ENCODE peak calls at places on chromosomes 11 and 22, in six cellular contexts. I is AG04450, X is hepatocyte, W is upper lobe of right lung, H is fibroblast of lung, P is HepG2. F is an unnamed sample.

GRCh38 chr11:15629690-15630321 is 515.1 kb downstream of the INSC start:
- DNase-seq in W (no peak), H (peak), P (peak), I (no peak), X (peak), F (no peak)

GRCh38 chr11:114091791-114092397 is 32.4 kb downstream of the ZBTB16 start:
- DNase-seq in W (no peak), I (no peak), X (no peak), P (peak), H (no peak), F (no peak)

GRCh38 chr11:112455791-112456190 is 195.1 kb upstream of the PLET1 start:
- DNase-seq in H (peak), I (no peak), W (no peak), X (no peak), P (no peak), F (no peak)

GRCh38 chr11:95419915-95420314 is 188.9 kb upstream of the SESN3 start:
- DNase-seq in X (peak), I (peak), P (no peak), W (no peak), H (peak), F (peak)

GRCh38 chr11:86108146-86108545 is 39.3 kb upstream of the PICALM start:
- DNase-seq in X (no peak), W (no peak), H (no peak), P (no peak), I (no peak), F (no peak)

GRCh38 chr22:42813501-42813900 is 43.6 kb downstream of the ARFGAP3 start:
- DNase-seq in H (no peak), W (no peak), P (no peak), X (no peak), I (no peak), F (no peak)

GRCh38 chr11:103903621-103904323 is 132.7 kb upstream of the DDI1 start:
- DNase-seq in I (no peak), P (no peak), W (no peak), H (no peak), X (no peak), F (no peak)

GRCh38 chr11:36454991-36455611 is 55.0 kb downstream of the TRAF6 start:
- DNase-seq in W (no peak), X (no peak), I (no peak), H (no peak), P (no peak), F (no peak)

GRCh38 chr11:79942071-79942470 is 501.2 kb upstream of the TENM4 start:
- DNase-seq in W (no peak), H (no peak), P (no peak), I (no peak), X (no peak), F (no peak)

GRCh38 chr11:19605500-19606371 is 106.9 kb upstream of the NAV2 start:
- DNase-seq in P (no peak), X (no peak), W (no peak), H (peak), I (no peak), F (peak)

GRCh38 chr11:102599642-102600261 is 25.4 kb downstream of the MMP20 start:
- DNase-seq in W (no peak), H (peak), P (peak), X (peak), I (peak), F (peak)

GRCh38 chr22:21026783-21027692 is 5.3 kb downstream of the SLC7A4 start:
- DNase-seq in H (peak), X (no peak), I (peak), W (peak), P (no peak), F (no peak)

GRCh38 chr11:102724904-102725515 is at the start of gene MMP8:
- DNase-seq in H (no peak), X (no peak), W (no peak), P (no peak), I (no peak), F (no peak)

GRCh38 chr11:108220721-108221346 is 1.6 kb downstream of the NPAT start:
- DNase-seq in W (no peak), P (no peak), I (no peak), X (no peak), H (peak), F (no peak)

GRCh38 chr22:38455530-38456271 is 702 bp upstream of the KCNJ4 start:
- DNase-seq in X (peak), P (no peak), H (peak), W (no peak), I (no peak), F (no peak)

GRCh38 chr11:22508691-22509090 is 116.9 kb downstream of the FANCF start:
- DNase-seq in X (no peak), P (no peak), I (no peak), W (no peak), H (no peak), F (no peak)

GRCh38 chr11:68897441-68897840 is 6.2 kb downstream of the MRPL21 start:
- DNase-seq in W (peak), H (no peak), I (no peak), P (no peak), X (no peak), F (no peak)

DNA sequence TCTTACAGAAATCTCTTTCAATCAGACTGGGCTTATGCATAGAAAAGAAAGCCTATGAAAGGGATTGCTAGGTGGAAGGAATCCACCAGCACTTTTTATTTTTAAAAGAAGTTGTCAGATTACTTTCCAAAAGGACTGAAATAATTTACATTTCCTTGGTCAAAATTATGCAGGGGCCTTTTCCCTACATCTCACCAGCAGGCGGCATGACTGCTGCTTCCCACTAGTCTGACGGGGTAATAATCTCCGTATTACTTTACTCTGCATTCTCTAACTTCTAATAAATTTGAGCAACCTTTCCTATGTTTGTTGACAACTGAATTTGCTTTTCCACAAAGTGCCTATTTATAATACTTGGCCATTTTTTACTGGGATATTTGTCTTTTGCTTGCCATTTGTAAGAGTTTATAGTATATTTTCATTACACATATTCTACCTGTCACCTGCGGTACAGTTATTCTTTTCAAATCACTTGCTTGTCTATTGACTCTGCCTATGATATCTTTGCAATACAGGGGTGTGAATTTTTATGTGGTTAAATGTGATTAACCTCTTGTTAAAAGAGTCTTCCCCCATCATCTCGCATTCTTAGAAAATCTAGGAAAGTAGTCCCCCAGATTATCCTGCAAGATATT is 51.9 kb upstream of the USP47 start:
- DNase-seq in X (peak), P (no peak), H (peak), I (no peak), W (no peak), F (no peak)
- TF ChIP-seq CTCF in X (peak), P (peak), H (peak), I (peak), W (peak), F (peak)

DNA sequence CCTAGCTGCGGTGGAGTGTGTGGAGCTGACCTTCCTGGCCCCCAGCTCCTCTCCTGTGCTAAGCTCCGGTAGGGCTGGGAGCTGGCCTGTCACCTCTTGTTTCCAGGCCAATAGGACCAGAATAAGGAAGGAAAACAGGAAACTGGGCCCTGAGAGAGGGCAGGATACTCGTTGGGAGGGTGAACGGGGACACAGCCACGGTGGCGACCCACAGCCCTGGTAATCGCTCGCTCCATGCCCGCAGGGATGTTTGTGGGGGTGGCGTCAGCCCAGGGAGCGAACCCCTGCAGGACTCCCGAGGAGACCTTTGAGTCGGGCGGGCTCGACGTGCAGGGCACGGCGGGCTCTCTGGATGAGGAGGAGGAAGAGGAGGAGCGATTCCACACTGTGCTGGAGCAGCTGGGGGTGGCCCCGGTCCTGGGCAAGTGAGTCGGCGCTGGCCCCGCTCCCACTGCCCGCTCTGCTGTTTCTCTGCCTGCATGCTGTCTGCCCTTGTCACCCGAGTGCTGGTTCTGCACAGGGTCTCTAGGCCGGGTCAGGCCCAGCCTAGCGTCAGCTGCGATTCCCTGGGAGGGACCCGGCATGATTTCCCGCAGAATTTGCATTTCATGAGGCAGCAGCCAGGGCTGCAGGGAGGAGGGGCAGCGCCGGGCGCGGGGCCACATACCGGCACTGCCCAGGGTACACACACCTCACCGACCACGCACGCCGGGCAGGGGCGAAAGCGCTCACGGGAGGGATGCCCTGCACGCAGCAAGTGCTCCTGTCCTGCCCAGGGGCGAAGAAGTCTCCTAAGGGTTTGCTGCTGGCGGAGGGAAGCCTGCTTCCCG is 1.6 kb downstream of the CRACR2B start:
- DNase-seq in W (no peak), P (no peak), I (no peak), X (no peak), H (no peak), F (no peak)
- H3K4me3 ChIP-seq in W (peak), P (no peak), I (peak), X (no peak), H (peak), F (no peak)

GRCh38 chr11:124070906-124071621 is 29.9 kb upstream of the OR10G7 start:
- DNase-seq in X (peak), P (peak), W (peak), H (peak), I (peak), F (peak)
- TF ChIP-seq CTCF in X (peak), P (peak), W (peak), H (peak), I (peak), F (peak)

GRCh38 chr11:105960252-105961245 is 61.5 kb downstream of the MSANTD4 start:
- DNase-seq in H (no peak), W (no peak), P (peak), I (no peak), X (peak), F (no peak)
- H3K4me3 ChIP-seq in H (no peak), W (no peak), P (no peak), I (no peak), X (no peak), F (no peak)

GRCh38 chr11:74090701-74091100 is 80.1 kb downstream of the C2CD3 start:
- DNase-seq in I (no peak), W (no peak), X (no peak), H (peak), P (peak), F (no peak)
- TF ChIP-seq CTCF in I (peak), W (no peak), X (peak), H (peak), P (peak), F (peak)